ENCODE peak calls at places on chromosomes 1 and 21, in eight cellular contexts. U, A, R, T, D, N, H and Q are unnamed samples.
A peak's percentile ranks its signal among the peaks of the same experiment; 100 is the strongest.

GRCh38 chr21:46130721-46131720 is 24.4 kb downstream of the FTCD start:
- DNase-seq in U (no peak), R (no peak), T (peak; percentile 41), D (no peak), H (no peak), N (peak; percentile 63), A (no peak), Q (no peak)

GRCh38 chr21:44666401-44667320 is at the start of gene KRTAP12-2:
- DNase-seq in D (no peak), U (no peak), H (no peak), A (no peak), T (no peak), R (peak; percentile 14), N (peak; percentile 59), Q (peak; percentile 72)

GRCh38 chr1:110212165-110213142 is 2.3 kb downstream of the KCNC4 start:
- DNase-seq in T (peak; percentile 38), U (no peak), N (no peak), H (no peak), R (peak; percentile 10), D (no peak), A (no peak), Q (no peak)

GRCh38 chr1:209675567-209676154 is 449 bp downstream of the G0S2 start:
- DNase-seq in H (peak; percentile 87), U (no peak), R (peak; percentile 26), N (peak; percentile 74), T (peak; percentile 54), D (no peak), A (no peak), Q (no peak)

GRCh38 chr1:208329291-208329690 is 85.1 kb upstream of the PLXNA2 start:
- DNase-seq in N (no peak), D (no peak), R (no peak), A (no peak), H (no peak), U (no peak), T (no peak), Q (peak; percentile 15)

GRCh38 chr1:204087181-204087892 is 14.4 kb downstream of the SOX13 start:
- DNase-seq in A (no peak), R (no peak), N (peak; percentile 28), U (no peak), T (no peak), H (no peak), D (no peak), Q (no peak)

GRCh38 chr21:42587036-42587435 is 66.4 kb upstream of the PDE9A start:
- DNase-seq in N (no peak), U (no peak), A (no peak), T (no peak), R (no peak), D (no peak), H (peak; percentile 14), Q (no peak)

GRCh38 chr1:112402682-112403643 is 6.9 kb downstream of the CTTNBP2NL start:
- DNase-seq in H (no peak), U (no peak), T (no peak), N (no peak), D (no peak), A (no peak), R (no peak), Q (no peak)

GRCh38 chr1:223483511-223483910 is 90.3 kb downstream of the CCDC185 start:
- DNase-seq in H (no peak), A (no peak), U (no peak), T (no peak), D (no peak), N (no peak), R (no peak), Q (no peak)

GRCh38 chr1:53368314-53369033 is 40.6 kb upstream of the LRP8 start:
- DNase-seq in H (no peak), T (no peak), U (no peak), N (no peak), D (no peak), R (no peak), A (no peak), Q (no peak)

GRCh38 chr21:34904526-34905298 is 144.4 kb downstream of the RUNX1 start:
- DNase-seq in N (no peak), A (no peak), T (no peak), R (no peak), H (no peak), U (no peak), D (no peak), Q (no peak)

GRCh38 chr1:178121883-178122282 is 28.0 kb downstream of the RASAL2 start:
- DNase-seq in D (no peak), A (no peak), T (no peak), H (no peak), N (no peak), U (no peak), R (no peak), Q (no peak)

GRCh38 chr21:40754466-40754865 is 92.5 kb downstream of the DSCAM start:
- DNase-seq in A (no peak), D (no peak), U (no peak), N (no peak), H (no peak), R (no peak), T (no peak), Q (no peak)

GRCh38 chr1:155873860-155874259 is 14.5 kb downstream of the SYT11 start:
- DNase-seq in N (no peak), R (no peak), D (no peak), U (no peak), A (no peak), H (no peak), T (peak; percentile 32), Q (peak; percentile 20)

GRCh38 chr1:213738658-213739057 is 249.1 kb upstream of the PROX1 start:
- DNase-seq in H (no peak), U (no peak), T (no peak), N (no peak), R (no peak), A (no peak), D (no peak), Q (no peak)

GRCh38 chr1:52364235-52364839 is 1.7 kb downstream of the CC2D1B start:
- DNase-seq in A (no peak), D (no peak), N (no peak), H (no peak), R (no peak), T (no peak), U (no peak), Q (no peak)
- TF ChIP-seq CTCF in A (no peak), D (no peak), N (no peak), H (no peak), R (no peak), T (no peak), U (peak; percentile 12), Q (no peak)

GRCh38 chr1:150389650-150390049 is 25.7 kb downstream of the RPRD2 start:
- DNase-seq in A (no peak), D (no peak), H (no peak), N (no peak), T (no peak), U (no peak), R (no peak), Q (no peak)

GRCh38 chr1:150388241-150388640 is 24.3 kb downstream of the RPRD2 start:
- DNase-seq in H (no peak), D (no peak), N (no peak), A (no peak), T (no peak), U (no peak), R (no peak), Q (no peak)

GRCh38 chr1:150397392-150398032 is 33.6 kb downstream of the RPRD2 start:
- DNase-seq in R (no peak), T (no peak), H (no peak), U (no peak), D (no peak), A (no peak), N (no peak), Q (no peak)

GRCh38 chr1:150387200-150387599 is 23.3 kb downstream of the RPRD2 start:
- DNase-seq in H (no peak), A (no peak), D (no peak), U (no peak), N (no peak), R (no peak), T (no peak), Q (no peak)

GRCh38 chr1:150392627-150393026 is 28.7 kb downstream of the RPRD2 start:
- DNase-seq in H (no peak), A (no peak), T (no peak), U (no peak), D (no peak), N (no peak), R (no peak), Q (no peak)
- TF ChIP-seq CTCF in H (no peak), A (no peak), T (no peak), U (no peak), D (no peak), N (no peak), R (no peak), Q (no peak)

GRCh38 chr1:70440642-70441391 is 29.7 kb downstream of the CTH start:
- DNase-seq in H (no peak), R (no peak), U (no peak), D (no peak), T (no peak), A (no peak), N (no peak), Q (no peak)

GRCh38 chr1:70441392-70442035 is 30.4 kb downstream of the CTH start:
- DNase-seq in R (no peak), A (no peak), T (no peak), H (no peak), U (no peak), N (no peak), D (no peak), Q (no peak)

GRCh38 chr1:70434253-70434859 is 23.3 kb downstream of the CTH start:
- DNase-seq in R (no peak), T (no peak), N (no peak), U (no peak), D (no peak), A (no peak), H (no peak), Q (no peak)

GRCh38 chr1:70438529-70438928 is 27.5 kb downstream of the CTH start:
- DNase-seq in D (no peak), R (no peak), N (no peak), H (no peak), A (no peak), U (no peak), T (no peak), Q (no peak)

GRCh38 chr1:70436617-70437236 is 25.7 kb downstream of the CTH start:
- DNase-seq in T (peak; percentile 29), U (no peak), H (no peak), R (no peak), D (no peak), A (no peak), N (no peak), Q (no peak)
- TF ChIP-seq CTCF in T (peak; percentile 22), U (peak; percentile 56), H (no peak), R (no peak), D (peak; percentile 58), A (no peak), N (peak; percentile 39), Q (no peak)

DNA sequence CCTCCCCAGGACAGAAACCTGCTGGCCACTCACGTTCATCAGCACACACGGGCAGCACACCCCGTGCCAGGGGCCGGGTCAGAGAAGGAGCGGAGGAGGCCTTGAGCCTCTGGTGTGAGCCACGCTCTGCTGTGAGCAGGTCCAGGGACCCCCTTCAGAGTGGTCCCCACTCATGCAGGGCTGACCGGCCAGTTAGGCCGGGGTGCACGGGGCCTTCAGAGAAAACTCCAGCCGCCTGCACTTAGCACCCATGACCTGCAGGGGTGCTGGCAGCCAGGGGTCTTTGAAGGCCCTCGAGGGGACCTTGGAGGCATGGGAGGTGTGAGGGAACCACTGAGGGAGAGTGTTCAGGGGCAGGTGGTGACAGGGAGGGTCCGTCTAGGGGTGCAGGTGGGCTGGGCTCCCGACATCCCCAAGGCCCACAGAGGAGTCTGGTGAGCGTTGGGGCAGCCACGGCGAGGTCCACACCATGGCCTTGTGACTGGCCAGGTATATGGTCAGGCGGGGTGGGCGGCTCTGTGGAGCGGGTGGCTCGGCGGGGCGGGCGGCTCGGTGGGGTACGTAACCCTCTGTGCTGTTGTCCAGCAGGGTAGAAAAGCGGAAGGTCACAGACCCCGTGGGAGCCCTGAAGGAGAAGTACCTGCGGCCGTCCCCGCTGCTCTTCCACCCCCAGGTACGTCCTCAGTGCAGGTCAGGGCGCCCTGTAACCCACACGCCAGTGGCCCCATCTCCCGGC is 40.3 kb upstream of the ARHGEF16 start:
- DNase-seq in T (no peak), D (no peak), U (no peak), A (no peak), R (no peak), H (peak; percentile 75), N (no peak), Q (no peak)
- TF ChIP-seq CTCF in T (no peak), D (no peak), U (peak; percentile 14), A (no peak), R (no peak), H (no peak), N (no peak), Q (no peak)